ENCODE peak calls at places on chromosomes 4 and X, in nine cellular contexts. G is aorta; K is CD4-positive, CD25-positive, alpha-beta regulatory T cell; T is stomach; H is vagina; O is GM06990; V is breast epithelium; D is mesendoderm; J is psoas muscle. U is an unnamed sample. For H3K27me3, the result is how much of the 10 kb centered on the place peaks cover.

GRCh38 chr4:88106205-88106604 is 52.2 kb downstream of the ABCG2 start:
- DNase-seq in O (no peak), D (no peak), V (no peak), H (no peak), K (no peak), J (no peak), G (no peak), T (no peak), U (no peak)

GRCh38 chr4:65552071-65552470 is 118.2 kb downstream of the EPHA5 start:
- DNase-seq in T (no peak), G (no peak), H (no peak), V (no peak), K (no peak), D (no peak), J (no peak), O (no peak), U (no peak)

GRCh38 chr4:156959298-156959702 is 12.3 kb downstream of the PDGFC start:
- DNase-seq in O (no peak), T (no peak), J (no peak), V (no peak), G (no peak), D (no peak), K (no peak), H (no peak), U (no peak)

GRCh38 chr4:71232846-71233245 is 106.0 kb upstream of the SLC4A4 start:
- DNase-seq in K (no peak), V (no peak), T (no peak), G (no peak), O (no peak), J (no peak), D (no peak), H (no peak), U (no peak)

GRCh38 chrX:37879692-37880091 is 32.3 kb upstream of the DYNLT3 start:
- DNase-seq in H (no peak), K (no peak), D (no peak), V (no peak), J (no peak), T (no peak), G (no peak), O (no peak), U (no peak)

GRCh38 chr4:8316911-8317351 is 47.4 kb downstream of the HTRA3 start:
- DNase-seq in H (peak), J (peak), T (peak), G (peak), O (no peak), K (no peak), D (no peak), V (peak), U (no peak)

GRCh38 chrX:134013092-134013497 is 27.7 kb upstream of the GPC3 start:
- DNase-seq in D (no peak), K (no peak), V (no peak), O (no peak), T (no peak), H (no peak), G (no peak), J (no peak), U (no peak)

GRCh38 chrX:72659726-72660125 is 54.4 kb downstream of the PHKA1 start:
- DNase-seq in V (no peak), K (no peak), J (no peak), H (no peak), D (no peak), T (no peak), G (no peak), O (no peak), U (no peak)

GRCh38 chr4:178577933-178578332 is 1135.7 kb upstream of the AGA start:
- DNase-seq in K (no peak), O (no peak), G (no peak), D (peak), T (no peak), J (no peak), H (no peak), V (no peak), U (no peak)

GRCh38 chrX:33339219-33339618 is 127.9 kb upstream of the DMD start:
- DNase-seq in T (no peak), K (no peak), D (peak), V (no peak), H (no peak), G (no peak), O (no peak), J (no peak), U (no peak)

GRCh38 chrX:108642273-108642628 is 94.1 kb downstream of the IRS4 start:
- DNase-seq in K (no peak), H (no peak), V (no peak), D (peak), G (no peak), T (no peak), O (no peak), J (no peak), U (no peak)

GRCh38 chr4:79325436-79325835 is 425 bp downstream of the NAA11 start:
- DNase-seq in H (no peak), J (no peak), D (no peak), K (no peak), G (no peak), V (no peak), T (no peak), O (no peak), U (no peak)

GRCh38 chr4:86592553-86593249 is 1.4 kb upstream of the PTPN13 start:
- DNase-seq in G (no peak), V (no peak), K (no peak), T (no peak), H (no peak), O (no peak), J (no peak), D (peak), U (no peak)

GRCh38 chr4:2103843-2104547 is 44.9 kb downstream of the NAT8L start:
- DNase-seq in H (no peak), D (no peak), T (no peak), G (no peak), J (no peak), O (peak), V (no peak), K (peak), U (no peak)

GRCh38 chr4:20418865-20419451 is 167.3 kb downstream of the SLIT2 start:
- DNase-seq in J (no peak), D (peak), T (no peak), O (peak), K (peak), H (no peak), V (no peak), G (no peak), U (peak)

GRCh38 chrX:22433292-22434070 is 160.8 kb downstream of the CBLL2 start:
- DNase-seq in G (peak), J (no peak), K (no peak), D (peak), O (no peak), T (no peak), H (no peak), V (no peak), U (no peak)

GRCh38 chr4:47557255-47557654 is 72.2 kb downstream of the ATP10D start:
- DNase-seq in J (no peak), K (no peak), O (no peak), T (no peak), D (no peak), H (no peak), V (no peak), G (no peak), U (no peak)

GRCh38 chr4:59161249-59161648 is 2038.9 kb upstream of the ADGRL3 start:
- DNase-seq in J (no peak), G (no peak), V (no peak), H (no peak), K (no peak), T (no peak), O (no peak), D (no peak), U (no peak)

GRCh38 chrX:54043084-54043483 is 1.2 kb downstream of the PHF8 start:
- DNase-seq in T (no peak), K (no peak), V (no peak), O (no peak), D (no peak), H (no peak), G (no peak), J (no peak), U (no peak)

GRCh38 chrX:36867143-36867542 is 141.0 kb upstream of the FAM47C start:
- DNase-seq in D (peak), T (no peak), G (no peak), J (no peak), H (no peak), V (no peak), K (peak), O (no peak), U (no peak)

GRCh38 chrX:125378205-125378604 is 58.5 kb downstream of the TEX13C start:
- DNase-seq in K (no peak), T (no peak), O (no peak), V (no peak), H (no peak), D (peak), G (no peak), J (no peak), U (no peak)

GRCh38 chrX:45449982-45450381 is 249.3 kb upstream of the DIPK2B start:
- DNase-seq in H (no peak), K (no peak), J (no peak), D (no peak), O (no peak), T (no peak), V (no peak), G (no peak), U (no peak)

GRCh38 chr4:8177544-8177943 is 18.9 kb upstream of the ABLIM2 start:
- DNase-seq in H (no peak), V (no peak), J (no peak), T (no peak), O (no peak), G (no peak), K (no peak), D (no peak), U (no peak)

GRCh38 chrX:85020216-85020615 is 16.5 kb downstream of the APOOL start:
- DNase-seq in J (no peak), G (no peak), K (no peak), V (no peak), H (no peak), T (no peak), O (no peak), D (no peak), U (no peak)
- H3K27me3 ChIP-seq in J (under half), G (under half), K (under half), V (under half), H (under half), T (under half), O (under half), D (under half), U (under half)

DNA sequence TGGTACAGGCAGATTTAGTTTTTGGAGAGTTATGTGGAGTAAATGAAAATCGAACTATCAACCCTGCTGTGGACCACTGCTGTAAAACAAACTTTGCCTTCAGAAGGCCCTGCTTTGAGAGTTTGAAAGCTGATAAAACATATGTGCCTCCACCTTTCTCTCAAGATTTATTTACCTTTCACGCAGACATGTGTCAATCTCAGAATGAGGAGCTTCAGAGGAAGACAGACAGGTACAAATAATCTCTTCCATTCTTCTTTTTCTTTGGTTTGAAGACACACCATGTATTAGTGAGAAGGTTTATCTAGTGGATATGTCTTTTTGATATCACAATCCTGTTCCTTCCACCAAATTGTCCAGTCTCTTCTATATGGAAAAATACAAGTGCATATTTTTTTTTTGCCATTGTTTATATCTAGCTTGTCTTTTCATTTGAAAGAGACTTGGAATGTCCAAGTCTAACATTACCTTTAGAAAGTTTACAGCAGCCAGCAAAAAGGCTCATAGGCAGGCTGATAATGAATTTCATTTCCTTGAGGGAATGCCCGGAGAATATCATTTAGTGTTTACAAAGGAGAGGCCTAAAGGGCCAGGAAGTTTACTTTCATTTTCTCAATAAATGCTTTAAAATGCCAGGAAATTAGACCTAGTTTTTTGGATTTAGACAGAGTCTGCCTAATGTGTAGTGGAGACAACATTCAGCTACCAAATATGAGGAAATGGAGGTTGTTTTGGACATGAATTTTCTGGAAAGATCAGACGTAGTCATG is 18.6 kb downstream of the AFM start:
- DNase-seq in K (no peak), H (no peak), D (no peak), G (no peak), T (no peak), O (no peak), J (no peak), V (no peak), U (peak)
- H3K4me3 ChIP-seq in K (no peak), H (no peak), D (no peak), G (no peak), T (no peak), O (no peak), J (no peak), V (no peak), U (peak)

GRCh38 chrX:153374426-153374825 is 26.7 kb downstream of the PNMA6E start:
- DNase-seq in O (no peak), J (no peak), V (no peak), G (no peak), K (no peak), D (no peak), H (no peak), T (no peak), U (no peak)
- H3K27me3 ChIP-seq in O (under half), J (under half), V (under half), G (under half), K (under half), D (under half), H (under half), T (under half), U (under half)

GRCh38 chrX:2583194-2584162 is 82.7 kb upstream of the DHRSX start:
- DNase-seq in T (no peak), G (no peak), D (no peak), V (no peak), O (no peak), H (no peak), J (no peak), K (no peak), U (no peak)
- H3K4me3 ChIP-seq in T (no peak), G (no peak), D (no peak), V (no peak), O (no peak), H (peak), J (no peak), K (no peak), U (no peak)

GRCh38 chrX:100409316-100410082 is 574 bp downstream of the PCDH19 start:
- DNase-seq in H (no peak), J (peak), O (no peak), T (no peak), V (no peak), K (no peak), G (no peak), D (no peak), U (no peak)
- H3K27me3 ChIP-seq in H (under half), J (half or more), O (under half), T (under half), V (half or more), K (under half), G (under half), D (half or more), U (under half)

GRCh38 chr4:73870260-73870659 is 1.1 kb downstream of the CXCL1 start:
- DNase-seq in D (peak), K (no peak), O (no peak), G (peak), H (no peak), V (no peak), T (peak), J (no peak), U (no peak)

GRCh38 chr4:73872331-73873108 is 3.3 kb downstream of the CXCL1 start:
- DNase-seq in O (no peak), J (no peak), H (no peak), T (no peak), K (no peak), G (no peak), V (no peak), D (peak), U (no peak)

GRCh38 chr4:73869130-73870055 is at the start of gene CXCL1:
- DNase-seq in J (peak), K (no peak), D (peak), V (no peak), T (peak), H (no peak), G (peak), O (no peak), U (no peak)

GRCh38 chr4:73871911-73872310 is 2.7 kb downstream of the CXCL1 start:
- DNase-seq in D (no peak), G (no peak), T (no peak), J (no peak), H (no peak), K (no peak), O (no peak), V (no peak), U (no peak)

GRCh38 chr4:73870778-73871177 is 1.6 kb downstream of the CXCL1 start:
- DNase-seq in D (no peak), H (no peak), V (no peak), G (no peak), T (no peak), O (no peak), K (no peak), J (no peak), U (no peak)
- H3K4me3 ChIP-seq in D (no peak), H (peak), V (peak), G (no peak), T (no peak), O (no peak), K (no peak), J (peak), U (no peak)

GRCh38 chrX:78979789-78980464 is 34.7 kb downstream of the P2RY10 start:
- DNase-seq in D (no peak), O (peak), K (no peak), V (no peak), J (no peak), G (no peak), T (no peak), H (no peak), U (no peak)
- H3K27me3 ChIP-seq in D (under half), O (under half), K (under half), V (under half), J (under half), G (under half), T (under half), H (under half), U (under half)

GRCh38 chrX:40155617-40156471 is 58.1 kb upstream of the BCOR start:
- DNase-seq in G (peak), H (no peak), O (no peak), D (peak), J (no peak), K (no peak), V (no peak), T (no peak), U (no peak)
- H3K4me3 ChIP-seq in G (no peak), H (peak), O (peak), D (no peak), J (peak), K (no peak), V (peak), T (peak), U (no peak)